ENCODE peak calls at places on chromosomes 4 and X, in seven cellular contexts. One of them, this sample, is unnamed.

GRCh38 chr4:153345011-153345981 is 808 bp downstream of the MND1 start:
- DNase-seq in nephron progenitor cell: peak
- DNase-seq in lung: peak
- DNase-seq in endothelial cell: peak
- DNase-seq in AG09319: peak
- DNase-seq in mucosa of descending colon: peak
- DNase-seq in fibroblast of the aortic adventitia: peak
- DNase-seq in this sample: peak

GRCh38 chr4:128856246-128856645 is 46.7 kb downstream of the JADE1 start:
- DNase-seq in nephron progenitor cell: no peak
- DNase-seq in AG09319: no peak
- DNase-seq in fibroblast of the aortic adventitia: no peak
- DNase-seq in endothelial cell: no peak
- DNase-seq in mucosa of descending colon: no peak
- DNase-seq in lung: no peak
- DNase-seq in this sample: no peak

GRCh38 chr4:173346074-173346473 is 11.9 kb upstream of the HMGB2 start:
- DNase-seq in AG09319: no peak
- DNase-seq in fibroblast of the aortic adventitia: peak
- DNase-seq in lung: no peak
- DNase-seq in mucosa of descending colon: no peak
- DNase-seq in endothelial cell: no peak
- DNase-seq in nephron progenitor cell: no peak
- DNase-seq in this sample: no peak

GRCh38 chr4:3047464-3048286 is 26.7 kb downstream of the HTT-AS start:
- DNase-seq in lung: peak
- DNase-seq in mucosa of descending colon: peak
- DNase-seq in AG09319: no peak
- DNase-seq in nephron progenitor cell: peak
- DNase-seq in fibroblast of the aortic adventitia: peak
- DNase-seq in endothelial cell: peak
- DNase-seq in this sample: peak

GRCh38 chr4:112069110-112069509 is 76.1 kb upstream of the FAM241A start:
- DNase-seq in mucosa of descending colon: no peak
- DNase-seq in lung: no peak
- DNase-seq in fibroblast of the aortic adventitia: peak
- DNase-seq in AG09319: no peak
- DNase-seq in nephron progenitor cell: no peak
- DNase-seq in endothelial cell: no peak
- DNase-seq in this sample: no peak

GRCh38 chrX:48971325-48972213 is at the start of gene KCND1:
- DNase-seq in lung: peak
- DNase-seq in AG09319: no peak
- DNase-seq in mucosa of descending colon: peak
- DNase-seq in endothelial cell: peak
- DNase-seq in nephron progenitor cell: peak
- DNase-seq in fibroblast of the aortic adventitia: peak
- DNase-seq in this sample: no peak

GRCh38 chr4:38675167-38676121 is 11.4 kb downstream of the KLF3 start:
- DNase-seq in endothelial cell: peak
- DNase-seq in mucosa of descending colon: peak
- DNase-seq in fibroblast of the aortic adventitia: peak
- DNase-seq in nephron progenitor cell: peak
- DNase-seq in AG09319: no peak
- DNase-seq in lung: peak
- DNase-seq in this sample: peak

GRCh38 chrX:51860679-51861078 is 32.7 kb upstream of the MAGED1 start:
- DNase-seq in AG09319: peak
- DNase-seq in endothelial cell: peak
- DNase-seq in fibroblast of the aortic adventitia: peak
- DNase-seq in mucosa of descending colon: no peak
- DNase-seq in lung: no peak
- DNase-seq in nephron progenitor cell: no peak
- DNase-seq in this sample: peak

GRCh38 chrX:72046447-72046846 is 85.3 kb downstream of the RTL5 start:
- DNase-seq in endothelial cell: no peak
- DNase-seq in nephron progenitor cell: no peak
- DNase-seq in lung: no peak
- DNase-seq in fibroblast of the aortic adventitia: no peak
- DNase-seq in mucosa of descending colon: no peak
- DNase-seq in AG09319: no peak
- DNase-seq in this sample: no peak

GRCh38 chrX:119895843-119896326 is at the start of gene AKAP14:
- DNase-seq in AG09319: no peak
- DNase-seq in fibroblast of the aortic adventitia: no peak
- DNase-seq in lung: no peak
- DNase-seq in mucosa of descending colon: no peak
- DNase-seq in endothelial cell: no peak
- DNase-seq in nephron progenitor cell: no peak
- DNase-seq in this sample: no peak

GRCh38 chr4:115215935-115216334 is 102.5 kb upstream of the NDST4 start:
- DNase-seq in AG09319: no peak
- DNase-seq in lung: no peak
- DNase-seq in nephron progenitor cell: no peak
- DNase-seq in mucosa of descending colon: no peak
- DNase-seq in fibroblast of the aortic adventitia: no peak
- DNase-seq in endothelial cell: no peak
- DNase-seq in this sample: no peak

GRCh38 chrX:119468186-119468929 is at the start of gene SLC25A5:
- DNase-seq in lung: peak
- DNase-seq in nephron progenitor cell: peak
- DNase-seq in fibroblast of the aortic adventitia: peak
- DNase-seq in mucosa of descending colon: peak
- DNase-seq in endothelial cell: peak
- DNase-seq in AG09319: peak
- DNase-seq in this sample: peak

GRCh38 chr4:94507708-94508107 is 56.0 kb downstream of the PDLIM5 start:
- DNase-seq in mucosa of descending colon: no peak
- DNase-seq in fibroblast of the aortic adventitia: peak
- DNase-seq in lung: no peak
- DNase-seq in nephron progenitor cell: no peak
- DNase-seq in AG09319: no peak
- DNase-seq in endothelial cell: no peak
- DNase-seq in this sample: no peak

GRCh38 chrX:16476009-16476408 is 173.9 kb upstream of the S100G start:
- DNase-seq in mucosa of descending colon: no peak
- DNase-seq in endothelial cell: no peak
- DNase-seq in AG09319: no peak
- DNase-seq in lung: no peak
- DNase-seq in nephron progenitor cell: no peak
- DNase-seq in fibroblast of the aortic adventitia: no peak
- DNase-seq in this sample: no peak

GRCh38 chr4:175166020-175166419 is 247.9 kb downstream of the ADAM29 start:
- DNase-seq in fibroblast of the aortic adventitia: no peak
- DNase-seq in AG09319: no peak
- DNase-seq in mucosa of descending colon: no peak
- DNase-seq in nephron progenitor cell: no peak
- DNase-seq in lung: no peak
- DNase-seq in endothelial cell: no peak
- DNase-seq in this sample: no peak

GRCh38 chr4:70027011-70027410 is 1.2 kb upstream of the HTN3 start:
- DNase-seq in mucosa of descending colon: no peak
- DNase-seq in nephron progenitor cell: no peak
- DNase-seq in endothelial cell: no peak
- DNase-seq in AG09319: no peak
- DNase-seq in fibroblast of the aortic adventitia: no peak
- DNase-seq in lung: no peak
- DNase-seq in this sample: no peak

DNA sequence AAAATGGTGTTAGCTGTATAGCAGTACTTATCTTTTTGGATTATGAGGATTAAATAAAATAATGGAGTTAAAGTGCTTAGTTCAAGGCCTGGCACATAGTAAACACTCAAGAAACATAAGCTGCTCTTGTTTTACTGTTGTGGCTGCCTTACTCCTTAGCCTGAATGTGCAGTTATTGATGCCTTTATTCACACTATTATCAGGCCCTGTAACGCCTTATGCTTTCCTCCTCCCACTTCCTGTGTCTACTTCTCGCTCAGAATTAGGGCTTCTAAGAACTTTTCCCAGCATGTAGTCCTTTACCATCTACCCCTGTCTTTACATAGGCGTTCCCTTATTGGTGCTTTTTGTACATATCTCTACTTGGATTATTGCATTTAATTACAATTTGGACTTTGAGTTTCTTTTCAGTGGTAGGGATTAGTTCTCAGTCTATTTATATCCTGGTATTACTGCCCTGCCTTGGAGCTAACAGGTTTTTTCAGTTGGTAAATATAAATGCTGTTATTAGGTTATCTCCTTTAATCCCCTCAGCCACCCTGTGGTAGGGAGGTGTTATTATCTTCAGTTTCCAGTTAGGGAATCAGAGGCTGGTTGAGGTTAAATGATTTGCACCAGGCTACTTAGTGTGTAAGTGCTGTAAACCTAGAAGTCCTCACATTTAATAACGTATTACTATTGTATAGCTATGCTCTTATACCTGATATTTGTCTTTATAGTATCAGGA is 83.9 kb downstream of the RBPJ start:
- DNase-seq in mucosa of descending colon: no peak
- DNase-seq in nephron progenitor cell: no peak
- DNase-seq in AG09319: no peak
- DNase-seq in endothelial cell: no peak
- DNase-seq in fibroblast of the aortic adventitia: no peak
- DNase-seq in lung: no peak
- DNase-seq in this sample: no peak
- TF ChIP-seq CTCF in mucosa of descending colon: no peak
- TF ChIP-seq CTCF in nephron progenitor cell: no peak
- TF ChIP-seq CTCF in AG09319: no peak
- TF ChIP-seq CTCF in endothelial cell: no peak
- TF ChIP-seq CTCF in fibroblast of the aortic adventitia: peak
- TF ChIP-seq CTCF in lung: no peak
- TF ChIP-seq CTCF in this sample: no peak

GRCh38 chr4:177375971-177376370 is 66.3 kb downstream of the AGA start:
- DNase-seq in endothelial cell: no peak
- DNase-seq in AG09319: no peak
- DNase-seq in mucosa of descending colon: no peak
- DNase-seq in fibroblast of the aortic adventitia: no peak
- DNase-seq in lung: no peak
- DNase-seq in nephron progenitor cell: no peak
- DNase-seq in this sample: no peak

GRCh38 chr4:177385576-177386320 is 56.5 kb downstream of the AGA start:
- DNase-seq in endothelial cell: no peak
- DNase-seq in fibroblast of the aortic adventitia: peak
- DNase-seq in AG09319: peak
- DNase-seq in nephron progenitor cell: no peak
- DNase-seq in lung: no peak
- DNase-seq in mucosa of descending colon: no peak
- DNase-seq in this sample: no peak

GRCh38 chr4:177381762-177382310 is 60.4 kb downstream of the AGA start:
- DNase-seq in mucosa of descending colon: no peak
- DNase-seq in lung: no peak
- DNase-seq in fibroblast of the aortic adventitia: no peak
- DNase-seq in nephron progenitor cell: no peak
- DNase-seq in AG09319: no peak
- DNase-seq in endothelial cell: no peak
- DNase-seq in this sample: no peak

GRCh38 chr4:177384856-177385396 is 57.3 kb downstream of the AGA start:
- DNase-seq in fibroblast of the aortic adventitia: no peak
- DNase-seq in endothelial cell: no peak
- DNase-seq in nephron progenitor cell: no peak
- DNase-seq in mucosa of descending colon: no peak
- DNase-seq in lung: no peak
- DNase-seq in AG09319: no peak
- DNase-seq in this sample: no peak

DNA sequence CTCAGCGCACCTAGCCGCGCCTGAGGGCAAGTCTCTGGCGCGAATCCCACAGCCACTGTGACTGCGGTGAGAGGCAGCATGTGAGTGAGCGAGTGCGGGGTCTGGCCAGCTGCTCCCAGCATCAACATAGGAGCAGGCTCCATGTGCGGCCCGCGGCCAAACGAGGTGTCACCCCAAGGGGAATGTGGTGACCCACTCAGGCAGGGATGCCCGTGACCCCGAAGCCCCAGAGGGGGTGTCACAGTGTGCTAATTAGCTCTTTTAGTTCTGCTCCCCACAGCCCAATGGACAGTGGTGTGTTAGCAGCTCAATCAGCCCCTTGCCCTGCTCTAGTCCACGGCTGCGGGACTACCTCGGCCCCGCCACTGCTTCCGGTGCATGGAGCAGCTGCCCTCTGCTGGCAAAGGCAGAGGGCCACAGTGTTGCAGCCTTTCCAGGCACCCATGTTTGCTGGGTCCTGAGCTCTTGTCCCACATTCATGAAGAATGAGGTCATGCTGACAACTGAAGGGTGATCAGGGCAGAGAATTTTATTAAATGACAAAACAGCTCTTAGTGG is 61.4 kb downstream of the AGA start:
- DNase-seq in AG09319: no peak
- DNase-seq in endothelial cell: no peak
- DNase-seq in lung: no peak
- DNase-seq in nephron progenitor cell: no peak
- DNase-seq in fibroblast of the aortic adventitia: no peak
- DNase-seq in mucosa of descending colon: no peak
- DNase-seq in this sample: no peak
- TF ChIP-seq CTCF in AG09319: no peak
- TF ChIP-seq CTCF in endothelial cell: no peak
- TF ChIP-seq CTCF in lung: no peak
- TF ChIP-seq CTCF in nephron progenitor cell: no peak
- TF ChIP-seq CTCF in fibroblast of the aortic adventitia: no peak
- TF ChIP-seq CTCF in mucosa of descending colon: no peak
- TF ChIP-seq CTCF in this sample: no peak

GRCh38 chr4:156764846-156765245 is 206.8 kb downstream of the PDGFC start:
- DNase-seq in endothelial cell: no peak
- DNase-seq in fibroblast of the aortic adventitia: no peak
- DNase-seq in nephron progenitor cell: no peak
- DNase-seq in AG09319: no peak
- DNase-seq in mucosa of descending colon: no peak
- DNase-seq in lung: no peak
- DNase-seq in this sample: no peak
- TF ChIP-seq CTCF in endothelial cell: no peak
- TF ChIP-seq CTCF in fibroblast of the aortic adventitia: no peak
- TF ChIP-seq CTCF in nephron progenitor cell: no peak
- TF ChIP-seq CTCF in AG09319: no peak
- TF ChIP-seq CTCF in mucosa of descending colon: no peak
- TF ChIP-seq CTCF in lung: no peak
- TF ChIP-seq CTCF in this sample: no peak

DNA sequence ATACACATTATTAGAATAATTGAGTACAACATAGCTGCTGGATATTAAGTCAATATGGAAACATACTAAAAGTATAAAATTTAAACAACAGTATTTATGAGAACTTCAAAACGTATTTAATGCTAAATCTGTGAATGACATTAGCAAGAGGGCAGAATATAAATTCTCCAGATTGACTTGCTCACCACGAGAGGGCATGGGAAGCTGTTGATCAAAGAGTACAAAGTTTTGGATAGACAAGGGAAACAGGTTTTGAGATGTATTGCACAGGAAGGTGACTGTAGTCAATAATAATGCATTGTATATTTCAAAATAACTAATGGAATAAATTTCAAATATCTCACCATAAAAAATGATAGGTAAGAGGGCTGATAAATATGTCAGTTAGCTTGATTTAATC is 768.2 kb downstream of the CENPC start:
- DNase-seq in AG09319: no peak
- DNase-seq in fibroblast of the aortic adventitia: no peak
- DNase-seq in lung: no peak
- DNase-seq in nephron progenitor cell: no peak
- DNase-seq in endothelial cell: no peak
- DNase-seq in mucosa of descending colon: no peak
- DNase-seq in this sample: no peak
- TF ChIP-seq CTCF in AG09319: no peak
- TF ChIP-seq CTCF in fibroblast of the aortic adventitia: no peak
- TF ChIP-seq CTCF in lung: no peak
- TF ChIP-seq CTCF in nephron progenitor cell: no peak
- TF ChIP-seq CTCF in endothelial cell: no peak
- TF ChIP-seq CTCF in mucosa of descending colon: no peak
- TF ChIP-seq CTCF in this sample: no peak

This sample was measured in GM13976.